ENCODE peak calls at places on chromosomes 11 and 22, in six cellular contexts. U, K, M, C, G and A are unnamed samples.

GRCh38 chr22:29266564-29267461 is 968 bp downstream of the RHBDD3 start:
- DNase-seq in U (no peak), K (peak; percentile 46), M (peak; percentile 17), C (peak; percentile 55), G (peak; percentile 13), A (no peak)

GRCh38 chr11:131688056-131688693 is 317.8 kb downstream of the NTM start:
- DNase-seq in U (no peak), K (peak; percentile 81), M (peak; percentile 82), C (peak; percentile 84), G (peak; percentile 46), A (peak; percentile 63)

GRCh38 chr22:20865869-20866445 is 7.2 kb downstream of the SNAP29 start:
- DNase-seq in U (no peak), K (no peak), M (no peak), C (no peak), G (no peak), A (no peak)

GRCh38 chr11:72091292-72091691 is 10.6 kb downstream of the LRRC51 start:
- DNase-seq in U (no peak), K (peak; percentile 74), M (peak; percentile 94), C (peak; percentile 88), G (peak; percentile 83), A (peak; percentile 80)

GRCh38 chr11:69259072-69259471 is 34.9 kb upstream of the MYEOV start:
- DNase-seq in U (no peak), K (no peak), M (no peak), C (no peak), G (no peak), A (peak; percentile 72)

GRCh38 chr11:72751293-72752087 is 718 bp downstream of the ARAP1 start:
- DNase-seq in U (no peak), K (no peak), M (peak; percentile 52), C (no peak), G (peak; percentile 28), A (no peak)

GRCh38 chr11:16669799-16670415 is 68.5 kb upstream of the C11orf58 start:
- DNase-seq in U (peak; percentile 34), K (no peak), M (peak; percentile 55), C (no peak), G (no peak), A (peak; percentile 69)

GRCh38 chr11:2884424-2884815 is 1.2 kb downstream of the CDKN1C start:
- DNase-seq in U (no peak), K (peak; percentile 30), M (no peak), C (peak; percentile 79), G (no peak), A (peak; percentile 32)

GRCh38 chr11:66317766-66318575 is 1.1 kb upstream of the CD248 start:
- DNase-seq in U (no peak), K (peak; percentile 92), M (peak; percentile 73), C (peak; percentile 51), G (peak; percentile 80), A (no peak)

GRCh38 chr11:92932023-92932422 is 37.4 kb upstream of the MTNR1B start:
- DNase-seq in U (no peak), K (peak; percentile 28), M (no peak), C (no peak), G (no peak), A (no peak)

GRCh38 chr11:119153049-119153818 is 4.4 kb downstream of the ABCG4 start:
- DNase-seq in U (no peak), K (peak; percentile 17), M (peak; percentile 63), C (peak; percentile 36), G (no peak), A (no peak)

GRCh38 chr11:69476715-69477025 is 4.8 kb upstream of the LINC01488 start:
- DNase-seq in U (no peak), K (no peak), M (peak; percentile 41), C (no peak), G (no peak), A (no peak)

GRCh38 chr11:120172921-120173705 is 35.2 kb upstream of the TRIM29 start:
- DNase-seq in U (no peak), K (no peak), M (no peak), C (no peak), G (no peak), A (no peak)

GRCh38 chr11:8707541-8708270 is 25.1 kb downstream of the RPL27A start:
- DNase-seq in U (no peak), K (no peak), M (no peak), C (no peak), G (no peak), A (no peak)

GRCh38 chr11:1346669-1347390 is 37.4 kb upstream of the TOLLIP start:
- DNase-seq in U (no peak), K (no peak), M (no peak), C (no peak), G (no peak), A (no peak)

GRCh38 chr11:1208361-1209261 is 14.3 kb upstream of the MUC5B start:
- DNase-seq in U (no peak), K (no peak), M (no peak), C (no peak), G (no peak), A (no peak)

GRCh38 chr22:45082795-45083194 is 73.0 kb upstream of the PHF21B start:
- DNase-seq in U (no peak), K (peak; percentile 39), M (peak; percentile 76), C (peak; percentile 52), G (no peak), A (peak; percentile 10)

GRCh38 chr11:65506316-65506769 is 7.5 kb downstream of the MALAT1 start:
- DNase-seq in U (no peak), K (no peak), M (peak; percentile 59), C (no peak), G (no peak), A (peak; percentile 25)

GRCh38 chr22:37051629-37052385 is at the start of gene KCTD17:
- DNase-seq in U (peak; percentile 24), K (peak; percentile 94), M (peak; percentile 79), C (peak; percentile 80), G (peak; percentile 83), A (peak; percentile 58)

GRCh38 chr11:30579776-30580175 is 6.4 kb downstream of the MPPED2 start:
- DNase-seq in U (no peak), K (no peak), M (no peak), C (no peak), G (no peak), A (no peak)

GRCh38 chr11:12074529-12075195 is 35.7 kb upstream of the MICAL2 start:
- DNase-seq in U (no peak), K (no peak), M (no peak), C (no peak), G (no peak), A (no peak)

GRCh38 chr11:104609297-104609696 is 289.0 kb downstream of the CASP12 start:
- DNase-seq in U (peak; percentile 28), K (peak; percentile 71), M (peak; percentile 85), C (peak; percentile 65), G (peak; percentile 41), A (peak; percentile 75)

GRCh38 chr11:12800032-12800671 is 125.9 kb downstream of the TEAD1 start:
- DNase-seq in U (peak; percentile 74), K (peak; percentile 83), M (peak; percentile 46), C (no peak), G (no peak), A (peak; percentile 88)

GRCh38 chr22:16601437-16602223 is 9.0 kb upstream of the CCT8L2 start:
- DNase-seq in U (no peak), K (peak; percentile 2), M (peak; percentile 17), C (no peak), G (no peak), A (no peak)

GRCh38 chr11:67483901-67484665 is 1.3 kb downstream of the AIP start:
- DNase-seq in U (no peak), K (no peak), M (no peak), C (no peak), G (peak; percentile 60), A (no peak)

GRCh38 chr22:35131423-35132050 is 65.6 kb downstream of the ISX start:
- DNase-seq in U (no peak), K (no peak), M (no peak), C (no peak), G (no peak), A (no peak)

GRCh38 chr11:82902086-82902485 is 550 bp downstream of the DDIAS start:
- DNase-seq in U (no peak), K (no peak), M (no peak), C (no peak), G (peak; percentile 42), A (no peak)

GRCh38 chr11:117831661-117832415 is 7.3 kb upstream of the FXYD2 start:
- DNase-seq in U (no peak), K (no peak), M (no peak), C (no peak), G (no peak), A (no peak)

DNA sequence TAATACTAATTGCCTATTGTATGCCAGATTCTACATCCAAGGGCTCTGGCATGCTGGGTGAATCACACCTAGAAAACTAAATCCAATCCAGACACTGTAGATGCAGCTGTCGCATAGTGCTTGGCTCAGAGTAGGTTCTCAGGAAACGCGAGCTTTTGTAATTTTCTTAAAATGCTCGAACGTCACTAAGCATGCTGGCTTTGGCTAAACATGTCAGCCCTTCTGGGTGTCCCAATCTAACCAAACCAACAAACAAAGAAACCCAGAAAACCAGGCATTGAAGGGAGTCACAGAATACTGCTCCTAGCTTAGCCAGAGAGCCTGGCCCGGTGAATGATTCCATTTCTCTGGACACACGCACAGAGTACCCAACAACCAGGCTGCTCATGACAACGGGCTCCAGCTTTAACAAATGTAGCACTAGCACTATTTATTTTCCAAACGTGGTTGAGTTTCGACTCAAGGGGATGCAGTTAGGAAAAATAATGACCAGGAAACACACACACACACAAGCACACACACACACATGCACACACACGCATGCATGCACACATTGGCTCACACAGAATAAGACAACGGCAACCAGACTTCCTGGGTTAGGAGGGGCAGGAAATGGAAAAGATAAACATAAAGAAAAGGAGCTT is 492.6 kb downstream of the MIAT start:
- DNase-seq in U (no peak), K (peak; percentile 75), M (no peak), C (no peak), G (no peak), A (no peak)
- H2AFZ ChIP-seq in U (no peak overlapping the region), K (peak overlapping the region; percentile 72), M (no peak overlapping the region), C (no peak overlapping the region), G (peak overlapping the region; percentile 66), A (no peak overlapping the region)

GRCh38 chr11:63866211-63866610 is 27.3 kb downstream of the MARK2 start:
- DNase-seq in U (no peak), K (peak; percentile 52), M (no peak), C (no peak), G (peak; percentile 29), A (peak; percentile 42)
- H3K4me1 ChIP-seq in U (peaks cover 19% of the 10 kb centered on the region), K (peaks cover 23% of the 10 kb centered on the region), M (peaks cover 25% of the 10 kb centered on the region), C (peaks cover 13% of the 10 kb centered on the region), G (peaks cover 20% of the 10 kb centered on the region), A (peaks cover 41% of the 10 kb centered on the region)

DNA sequence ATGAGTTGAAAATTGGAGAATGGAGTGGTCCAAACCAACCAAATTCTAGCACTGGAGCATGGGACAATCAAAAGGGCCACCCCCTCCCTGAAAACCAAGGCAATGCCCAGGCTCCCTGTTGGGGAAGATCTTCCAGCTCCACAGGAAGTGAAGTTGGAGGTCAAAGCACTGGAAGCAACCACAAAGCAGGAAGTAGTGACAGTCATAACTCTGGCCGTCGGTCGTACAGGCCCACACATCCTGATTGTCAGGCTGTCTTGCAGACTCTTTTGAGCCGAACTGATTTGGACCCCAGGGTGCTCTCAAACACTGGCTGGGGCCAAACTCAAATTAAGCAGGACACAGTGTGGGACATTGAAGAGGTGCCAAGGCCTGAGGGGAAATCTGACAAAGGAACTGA is 80.5 kb upstream of the ADSL start:
- DNase-seq in U (no peak), K (no peak), M (no peak), C (no peak), G (no peak), A (no peak)
- TF ChIP-seq EZH2phosphoT487 in U (no peak), K (no peak), M (no peak), C (no peak), G (no peak), A (no peak)

DNA sequence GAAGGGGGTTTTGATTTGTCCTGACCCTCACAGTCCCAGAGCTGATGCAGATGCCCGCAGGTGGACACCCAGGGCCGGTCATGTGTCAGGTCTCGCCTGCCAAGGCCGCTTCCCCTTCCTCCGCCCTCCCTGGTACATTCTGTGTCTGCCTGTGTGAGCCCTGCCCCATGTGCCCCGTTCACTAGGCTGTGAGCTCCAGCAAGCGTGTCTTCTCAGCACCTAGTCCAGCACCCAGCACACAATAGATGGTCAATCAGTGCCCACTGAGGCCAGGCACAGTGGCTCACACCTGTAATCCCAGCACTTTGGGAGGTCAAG is 29.9 kb upstream of the PPARA start:
- DNase-seq in U (no peak), K (no peak), M (no peak), C (no peak), G (no peak), A (no peak)
- H2AFZ ChIP-seq in U (no peak overlapping the region), K (peak overlapping the region; percentile 39), M (no peak overlapping the region), C (no peak overlapping the region), G (no peak overlapping the region), A (no peak overlapping the region)